ENCODE peak calls at places on chromosomes 1 and 21, in five cellular contexts. One of them, this sample, is unnamed.

GRCh38 chr1:18088077-18088594 is 19.5 kb upstream of the IGSF21 start:
- DNase-seq in heart left ventricle: no peak
- DNase-seq in neural progenitor cell: no peak
- DNase-seq in GM23248: no peak
- DNase-seq in CD4-positive, alpha-beta T cell: no peak
- DNase-seq in this sample: no peak

GRCh38 chr1:89822109-89822962 is 1.5 kb downstream of the LRRC8D start:
- DNase-seq in heart left ventricle: no peak
- DNase-seq in neural progenitor cell: peak
- DNase-seq in GM23248: no peak
- DNase-seq in CD4-positive, alpha-beta T cell: no peak
- DNase-seq in this sample: no peak

GRCh38 chr1:104294259-104294658 is 544.6 kb downstream of the AMY1C start:
- DNase-seq in heart left ventricle: no peak
- DNase-seq in neural progenitor cell: no peak
- DNase-seq in GM23248: no peak
- DNase-seq in CD4-positive, alpha-beta T cell: no peak
- DNase-seq in this sample: no peak

GRCh38 chr1:24536391-24536840 is 19.5 kb upstream of the NCMAP start:
- DNase-seq in heart left ventricle: no peak
- DNase-seq in neural progenitor cell: no peak
- DNase-seq in GM23248: no peak
- DNase-seq in CD4-positive, alpha-beta T cell: peak
- DNase-seq in this sample: peak

GRCh38 chr1:21268281-21269239 is 21.7 kb downstream of the ECE1 start:
- DNase-seq in heart left ventricle: no peak
- DNase-seq in neural progenitor cell: no peak
- DNase-seq in GM23248: peak
- DNase-seq in CD4-positive, alpha-beta T cell: no peak
- DNase-seq in this sample: no peak

GRCh38 chr1:111747282-111747734 is 8.1 kb upstream of the INKA2 start:
- DNase-seq in heart left ventricle: peak
- DNase-seq in neural progenitor cell: peak
- DNase-seq in GM23248: peak
- DNase-seq in CD4-positive, alpha-beta T cell: peak
- DNase-seq in this sample: peak

GRCh38 chr1:202643397-202644218 is 66.6 kb downstream of the SYT2 start:
- DNase-seq in heart left ventricle: no peak
- DNase-seq in neural progenitor cell: peak
- DNase-seq in GM23248: peak
- DNase-seq in CD4-positive, alpha-beta T cell: no peak
- DNase-seq in this sample: no peak

GRCh38 chr1:194538453-194538852 is 1352.0 kb upstream of the B3GALT2 start:
- DNase-seq in heart left ventricle: no peak
- DNase-seq in neural progenitor cell: peak
- DNase-seq in GM23248: no peak
- DNase-seq in CD4-positive, alpha-beta T cell: no peak
- DNase-seq in this sample: no peak

GRCh38 chr1:40344597-40344996 is 27.5 kb upstream of the COL9A2 start:
- DNase-seq in heart left ventricle: peak
- DNase-seq in neural progenitor cell: no peak
- DNase-seq in GM23248: peak
- DNase-seq in CD4-positive, alpha-beta T cell: peak
- DNase-seq in this sample: peak

GRCh38 chr1:164382384-164382783 is 176.6 kb upstream of the PBX1 start:
- DNase-seq in heart left ventricle: peak
- DNase-seq in neural progenitor cell: no peak
- DNase-seq in GM23248: no peak
- DNase-seq in CD4-positive, alpha-beta T cell: no peak
- DNase-seq in this sample: no peak

GRCh38 chr1:200139661-200140250 is 112.2 kb downstream of the NR5A2 start:
- DNase-seq in heart left ventricle: no peak
- DNase-seq in neural progenitor cell: peak
- DNase-seq in GM23248: peak
- DNase-seq in CD4-positive, alpha-beta T cell: no peak
- DNase-seq in this sample: peak

GRCh38 chr1:180967558-180967957 is 54.9 kb downstream of the KIAA1614 start:
- DNase-seq in heart left ventricle: no peak
- DNase-seq in neural progenitor cell: no peak
- DNase-seq in GM23248: no peak
- DNase-seq in CD4-positive, alpha-beta T cell: no peak
- DNase-seq in this sample: no peak

GRCh38 chr1:247451388-247452010 is 6.4 kb downstream of the OR2B11 start:
- DNase-seq in heart left ventricle: no peak
- DNase-seq in neural progenitor cell: no peak
- DNase-seq in GM23248: no peak
- DNase-seq in CD4-positive, alpha-beta T cell: no peak
- DNase-seq in this sample: no peak

GRCh38 chr1:85406887-85407593 is 57.9 kb downstream of the DDAH1 start:
- DNase-seq in heart left ventricle: peak
- DNase-seq in neural progenitor cell: no peak
- DNase-seq in GM23248: peak
- DNase-seq in CD4-positive, alpha-beta T cell: no peak
- DNase-seq in this sample: peak

GRCh38 chr1:213767683-213768082 is 220.1 kb upstream of the PROX1 start:
- DNase-seq in heart left ventricle: no peak
- DNase-seq in neural progenitor cell: no peak
- DNase-seq in GM23248: no peak
- DNase-seq in CD4-positive, alpha-beta T cell: no peak
- DNase-seq in this sample: no peak

GRCh38 chr1:217224201-217224600 is 406.7 kb downstream of the GPATCH2 start:
- DNase-seq in heart left ventricle: no peak
- DNase-seq in neural progenitor cell: no peak
- DNase-seq in GM23248: no peak
- DNase-seq in CD4-positive, alpha-beta T cell: no peak
- DNase-seq in this sample: no peak

GRCh38 chr1:201882665-201883132 is 6.0 kb upstream of the SHISA4 start:
- DNase-seq in heart left ventricle: peak
- DNase-seq in neural progenitor cell: no peak
- DNase-seq in GM23248: peak
- DNase-seq in CD4-positive, alpha-beta T cell: no peak
- DNase-seq in this sample: peak

GRCh38 chr21:44853601-44854390 is 19.7 kb downstream of the PTTG1IP start:
- DNase-seq in heart left ventricle: peak
- DNase-seq in neural progenitor cell: no peak
- DNase-seq in GM23248: no peak
- DNase-seq in CD4-positive, alpha-beta T cell: no peak
- DNase-seq in this sample: no peak

GRCh38 chr1:47968489-47968888 is 28.7 kb downstream of the TRABD2B start:
- DNase-seq in heart left ventricle: no peak
- DNase-seq in neural progenitor cell: no peak
- DNase-seq in GM23248: no peak
- DNase-seq in CD4-positive, alpha-beta T cell: no peak
- DNase-seq in this sample: no peak

GRCh38 chr1:69791311-69791710 is 223.6 kb downstream of the LRRC7 start:
- DNase-seq in heart left ventricle: no peak
- DNase-seq in neural progenitor cell: no peak
- DNase-seq in GM23248: peak
- DNase-seq in CD4-positive, alpha-beta T cell: no peak
- DNase-seq in this sample: peak

GRCh38 chr1:245583575-245584330 is 429.0 kb downstream of the KIF26B start:
- DNase-seq in heart left ventricle: no peak
- DNase-seq in neural progenitor cell: no peak
- DNase-seq in GM23248: peak
- DNase-seq in CD4-positive, alpha-beta T cell: no peak
- DNase-seq in this sample: no peak

GRCh38 chr1:48823161-48823560 is 46.5 kb upstream of the BEND5 start:
- DNase-seq in heart left ventricle: peak
- DNase-seq in neural progenitor cell: no peak
- DNase-seq in GM23248: no peak
- DNase-seq in CD4-positive, alpha-beta T cell: no peak
- DNase-seq in this sample: no peak

GRCh38 chr1:241950390-241950789 is 7.2 kb upstream of the BECN2 start:
- DNase-seq in heart left ventricle: no peak
- DNase-seq in neural progenitor cell: no peak
- DNase-seq in GM23248: peak
- DNase-seq in CD4-positive, alpha-beta T cell: no peak
- DNase-seq in this sample: peak

GRCh38 chr1:154720328-154721301 is 112.6 kb upstream of the ADAR start:
- DNase-seq in heart left ventricle: no peak
- DNase-seq in neural progenitor cell: peak
- DNase-seq in GM23248: peak
- DNase-seq in CD4-positive, alpha-beta T cell: no peak
- DNase-seq in this sample: no peak

GRCh38 chr1:227661495-227661894 is 73.6 kb downstream of the JMJD4 start:
- DNase-seq in heart left ventricle: no peak
- DNase-seq in neural progenitor cell: no peak
- DNase-seq in GM23248: no peak
- DNase-seq in CD4-positive, alpha-beta T cell: no peak
- DNase-seq in this sample: no peak

DNA sequence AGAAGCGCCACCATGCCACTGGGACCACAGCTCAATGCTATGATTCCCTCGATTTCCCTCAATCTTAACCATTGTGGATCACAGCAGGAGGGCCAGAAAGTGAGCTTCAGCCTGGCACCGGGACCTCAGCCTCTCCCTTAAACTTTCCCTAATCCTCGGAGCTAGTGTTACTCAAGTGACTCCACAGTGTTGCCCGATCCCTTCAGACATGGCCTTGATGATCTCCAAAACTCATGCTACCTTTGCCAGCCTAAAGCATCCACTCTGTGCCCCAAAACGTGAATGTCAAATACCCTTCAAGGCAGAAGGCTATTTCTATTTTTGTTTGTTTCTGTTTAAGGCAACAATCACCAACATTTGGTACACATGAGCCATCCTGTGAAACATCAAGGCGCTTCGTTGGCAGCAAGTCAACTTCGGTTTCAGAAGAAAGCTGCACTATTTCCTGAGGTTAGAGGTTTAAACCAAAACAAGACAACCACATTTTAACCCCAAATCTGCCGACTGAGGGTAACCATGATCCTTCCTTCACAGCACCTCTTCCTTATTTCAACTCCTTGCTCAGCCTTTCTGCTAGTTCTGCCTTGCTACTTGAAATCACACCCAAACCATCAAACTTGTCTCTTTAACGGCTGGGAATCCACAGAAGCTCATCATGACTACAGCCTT is 94.4 kb upstream of the KRTAP19-8 start:
- DNase-seq in heart left ventricle: no peak
- DNase-seq in neural progenitor cell: no peak
- DNase-seq in GM23248: peak
- DNase-seq in CD4-positive, alpha-beta T cell: peak
- DNase-seq in this sample: peak
- H3K27ac ChIP-seq in heart left ventricle: no peak
- H3K27ac ChIP-seq in neural progenitor cell: no peak
- H3K27ac ChIP-seq in GM23248: no peak
- H3K27ac ChIP-seq in CD4-positive, alpha-beta T cell: peak
- H3K27ac ChIP-seq in this sample: no peak

DNA sequence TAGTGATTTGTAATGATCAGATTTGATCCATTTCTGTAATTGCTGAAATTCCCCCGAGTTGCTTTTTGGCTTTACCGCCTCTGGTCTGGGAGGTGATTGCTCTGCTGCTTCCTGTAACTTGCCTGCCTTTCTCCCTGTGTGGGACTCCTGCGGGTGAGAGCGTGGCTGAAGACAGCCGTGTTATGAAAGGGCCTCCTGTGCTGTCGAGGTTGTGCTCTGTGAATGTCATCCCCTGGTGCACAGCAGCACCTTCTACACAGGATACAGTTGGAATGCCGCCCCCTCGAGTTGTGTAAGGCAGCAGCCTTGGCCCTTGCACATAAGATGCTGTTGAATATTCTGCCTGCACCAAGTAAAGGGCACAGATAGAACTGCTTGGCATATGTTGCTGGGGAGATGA is 5.9 kb downstream of the SOD1 start:
- DNase-seq in heart left ventricle: no peak
- DNase-seq in neural progenitor cell: no peak
- DNase-seq in GM23248: peak
- DNase-seq in CD4-positive, alpha-beta T cell: peak
- DNase-seq in this sample: no peak
- H3K27ac ChIP-seq in heart left ventricle: no peak
- H3K27ac ChIP-seq in neural progenitor cell: no peak
- H3K27ac ChIP-seq in GM23248: no peak
- H3K27ac ChIP-seq in CD4-positive, alpha-beta T cell: peak
- H3K27ac ChIP-seq in this sample: no peak

DNA sequence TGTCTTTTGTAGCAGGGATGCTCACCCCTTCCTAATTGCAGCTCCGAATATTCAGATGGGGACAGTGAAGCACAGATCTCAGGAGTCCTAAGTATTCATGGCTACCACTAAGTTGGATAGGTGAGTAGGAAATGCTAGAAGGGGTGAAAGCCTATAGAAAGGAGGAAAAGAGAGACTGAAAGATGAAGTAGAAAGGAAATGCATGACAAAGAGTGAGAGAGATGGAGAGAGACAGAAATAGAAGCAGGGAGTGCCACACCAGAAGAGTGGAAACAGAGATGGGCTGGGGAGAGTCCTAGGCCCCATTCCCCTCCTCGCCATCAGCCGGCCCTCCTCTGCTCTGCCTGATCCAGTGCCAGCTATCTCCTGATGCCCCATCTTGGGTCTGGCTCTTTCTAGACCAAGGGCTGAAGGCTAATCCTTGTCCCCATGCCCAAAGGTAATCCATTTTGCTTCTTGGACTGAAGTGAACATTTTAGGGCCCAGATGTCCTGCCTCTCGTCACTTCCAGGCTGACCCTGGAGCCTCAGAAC is 2.0 kb downstream of the PEA15 start:
- DNase-seq in heart left ventricle: no peak
- DNase-seq in neural progenitor cell: no peak
- DNase-seq in GM23248: no peak
- DNase-seq in CD4-positive, alpha-beta T cell: no peak
- DNase-seq in this sample: no peak
- H3K27ac ChIP-seq in heart left ventricle: peak
- H3K27ac ChIP-seq in neural progenitor cell: no peak
- H3K27ac ChIP-seq in GM23248: peak
- H3K27ac ChIP-seq in CD4-positive, alpha-beta T cell: no peak
- H3K27ac ChIP-seq in this sample: peak

GRCh38 chr1:54094001-54094729 is 40.8 kb downstream of the TCEANC2 start:
- DNase-seq in heart left ventricle: no peak
- DNase-seq in neural progenitor cell: no peak
- DNase-seq in GM23248: no peak
- DNase-seq in CD4-positive, alpha-beta T cell: no peak
- DNase-seq in this sample: no peak
- H3K27ac ChIP-seq in heart left ventricle: no peak
- H3K27ac ChIP-seq in neural progenitor cell: no peak
- H3K27ac ChIP-seq in GM23248: no peak
- H3K27ac ChIP-seq in CD4-positive, alpha-beta T cell: no peak
- H3K27ac ChIP-seq in this sample: no peak

GRCh38 chr1:11730429-11730861 is 5.5 kb upstream of the AGTRAP start:
- DNase-seq in heart left ventricle: peak
- DNase-seq in neural progenitor cell: no peak
- DNase-seq in GM23248: peak
- DNase-seq in CD4-positive, alpha-beta T cell: peak
- DNase-seq in this sample: no peak

GRCh38 chr1:11733351-11733750 is 2.6 kb upstream of the AGTRAP start:
- DNase-seq in heart left ventricle: no peak
- DNase-seq in neural progenitor cell: no peak
- DNase-seq in GM23248: no peak
- DNase-seq in CD4-positive, alpha-beta T cell: no peak
- DNase-seq in this sample: no peak

GRCh38 chr1:11729155-11729497 is 6.8 kb upstream of the AGTRAP start:
- DNase-seq in heart left ventricle: no peak
- DNase-seq in neural progenitor cell: no peak
- DNase-seq in GM23248: no peak
- DNase-seq in CD4-positive, alpha-beta T cell: no peak
- DNase-seq in this sample: no peak

GRCh38 chr1:11729498-11730428 is 6.2 kb upstream of the AGTRAP start:
- DNase-seq in heart left ventricle: no peak
- DNase-seq in neural progenitor cell: no peak
- DNase-seq in GM23248: no peak
- DNase-seq in CD4-positive, alpha-beta T cell: peak
- DNase-seq in this sample: no peak

GRCh38 chr1:11731719-11732283 is 4.1 kb upstream of the AGTRAP start:
- DNase-seq in heart left ventricle: peak
- DNase-seq in neural progenitor cell: peak
- DNase-seq in GM23248: peak
- DNase-seq in CD4-positive, alpha-beta T cell: peak
- DNase-seq in this sample: peak
- H3K27ac ChIP-seq in heart left ventricle: peak
- H3K27ac ChIP-seq in neural progenitor cell: no peak
- H3K27ac ChIP-seq in GM23248: peak
- H3K27ac ChIP-seq in CD4-positive, alpha-beta T cell: peak
- H3K27ac ChIP-seq in this sample: no peak

This sample was measured in astrocyte.